ENCODE peak calls at places on chromosomes 4 and X, in six cellular contexts. One of them, this sample, is unnamed.

GRCh38 chrX:56564182-56564885 is 907 bp downstream of the UBQLN2 start:
- DNase-seq in AG04450: peak
- DNase-seq in caudate nucleus: no peak
- DNase-seq in effector memory CD4-positive, alpha-beta T cell: no peak
- DNase-seq in uterus: no peak
- DNase-seq in IMR-90: peak
- DNase-seq in this sample: peak

GRCh38 chr4:185210102-185210981 is 944 bp downstream of the SNX25 start:
- DNase-seq in uterus: no peak
- DNase-seq in IMR-90: peak
- DNase-seq in caudate nucleus: peak
- DNase-seq in effector memory CD4-positive, alpha-beta T cell: peak
- DNase-seq in AG04450: no peak
- DNase-seq in this sample: peak

GRCh38 chr4:79366422-79366821 is 40.6 kb upstream of the NAA11 start:
- DNase-seq in caudate nucleus: no peak
- DNase-seq in IMR-90: no peak
- DNase-seq in AG04450: no peak
- DNase-seq in uterus: no peak
- DNase-seq in effector memory CD4-positive, alpha-beta T cell: no peak
- DNase-seq in this sample: no peak

GRCh38 chr4:116358633-116359222 is 726.6 kb downstream of the TRAM1L1 start:
- DNase-seq in IMR-90: peak
- DNase-seq in effector memory CD4-positive, alpha-beta T cell: no peak
- DNase-seq in caudate nucleus: no peak
- DNase-seq in AG04450: peak
- DNase-seq in uterus: no peak
- DNase-seq in this sample: peak

GRCh38 chrX:41445781-41446358 is 1.3 kb upstream of the NYX start:
- DNase-seq in AG04450: no peak
- DNase-seq in caudate nucleus: no peak
- DNase-seq in uterus: no peak
- DNase-seq in effector memory CD4-positive, alpha-beta T cell: no peak
- DNase-seq in IMR-90: no peak
- DNase-seq in this sample: no peak

GRCh38 chr4:173121044-173121685 is 47.4 kb upstream of the GALNT7 start:
- DNase-seq in effector memory CD4-positive, alpha-beta T cell: no peak
- DNase-seq in caudate nucleus: no peak
- DNase-seq in uterus: no peak
- DNase-seq in IMR-90: peak
- DNase-seq in AG04450: no peak
- DNase-seq in this sample: peak

GRCh38 chr4:46844325-46844917 is 64.6 kb downstream of the COX7B2 start:
- DNase-seq in caudate nucleus: no peak
- DNase-seq in IMR-90: peak
- DNase-seq in effector memory CD4-positive, alpha-beta T cell: no peak
- DNase-seq in uterus: no peak
- DNase-seq in AG04450: peak
- DNase-seq in this sample: peak

GRCh38 chr4:112031712-112032328 is 113.4 kb upstream of the FAM241A start:
- DNase-seq in uterus: peak
- DNase-seq in effector memory CD4-positive, alpha-beta T cell: no peak
- DNase-seq in AG04450: peak
- DNase-seq in IMR-90: peak
- DNase-seq in caudate nucleus: no peak
- DNase-seq in this sample: peak

GRCh38 chrX:138745215-138745614 is 33.7 kb upstream of the FGF13 start:
- DNase-seq in AG04450: no peak
- DNase-seq in IMR-90: peak
- DNase-seq in uterus: peak
- DNase-seq in effector memory CD4-positive, alpha-beta T cell: no peak
- DNase-seq in caudate nucleus: no peak
- DNase-seq in this sample: peak

GRCh38 chr4:167854881-167855280 is 237.5 kb upstream of the ANXA10 start:
- DNase-seq in effector memory CD4-positive, alpha-beta T cell: no peak
- DNase-seq in IMR-90: no peak
- DNase-seq in caudate nucleus: no peak
- DNase-seq in AG04450: no peak
- DNase-seq in uterus: no peak
- DNase-seq in this sample: no peak

GRCh38 chrX:21225643-21226042 is 148.6 kb upstream of the CNKSR2 start:
- DNase-seq in IMR-90: no peak
- DNase-seq in effector memory CD4-positive, alpha-beta T cell: no peak
- DNase-seq in caudate nucleus: no peak
- DNase-seq in AG04450: no peak
- DNase-seq in uterus: no peak
- DNase-seq in this sample: no peak

GRCh38 chr4:148935179-148935578 is 493.0 kb upstream of the NR3C2 start:
- DNase-seq in effector memory CD4-positive, alpha-beta T cell: no peak
- DNase-seq in AG04450: no peak
- DNase-seq in caudate nucleus: no peak
- DNase-seq in IMR-90: no peak
- DNase-seq in uterus: no peak
- DNase-seq in this sample: no peak

GRCh38 chrX:9805956-9806355 is 19.7 kb downstream of the SHROOM2 start:
- DNase-seq in IMR-90: peak
- DNase-seq in effector memory CD4-positive, alpha-beta T cell: no peak
- DNase-seq in AG04450: no peak
- DNase-seq in uterus: no peak
- DNase-seq in caudate nucleus: no peak
- DNase-seq in this sample: no peak

GRCh38 chrX:115892787-115893671 is 277.5 kb upstream of the AGTR2 start:
- DNase-seq in effector memory CD4-positive, alpha-beta T cell: peak
- DNase-seq in AG04450: no peak
- DNase-seq in uterus: peak
- DNase-seq in IMR-90: peak
- DNase-seq in caudate nucleus: peak
- DNase-seq in this sample: peak

GRCh38 chr4:143186634-143187033 is 1.9 kb downstream of the USP38 start:
- DNase-seq in uterus: no peak
- DNase-seq in AG04450: no peak
- DNase-seq in IMR-90: no peak
- DNase-seq in effector memory CD4-positive, alpha-beta T cell: no peak
- DNase-seq in caudate nucleus: no peak
- DNase-seq in this sample: no peak

GRCh38 chr4:5945936-5946335 is 53.0 kb upstream of the CRMP1 start:
- DNase-seq in caudate nucleus: no peak
- DNase-seq in IMR-90: no peak
- DNase-seq in uterus: no peak
- DNase-seq in AG04450: no peak
- DNase-seq in effector memory CD4-positive, alpha-beta T cell: no peak
- DNase-seq in this sample: no peak

GRCh38 chr4:155173371-155173770 is 35.1 kb upstream of the NPY2R start:
- DNase-seq in uterus: no peak
- DNase-seq in caudate nucleus: no peak
- DNase-seq in effector memory CD4-positive, alpha-beta T cell: no peak
- DNase-seq in IMR-90: no peak
- DNase-seq in AG04450: no peak
- DNase-seq in this sample: no peak

GRCh38 chrX:110684653-110685052 is 111.0 kb downstream of the CHRDL1 start:
- DNase-seq in caudate nucleus: no peak
- DNase-seq in IMR-90: no peak
- DNase-seq in uterus: no peak
- DNase-seq in effector memory CD4-positive, alpha-beta T cell: no peak
- DNase-seq in AG04450: no peak
- DNase-seq in this sample: no peak

GRCh38 chrX:56029691-56030090 is 202.5 kb upstream of the KLF8 start:
- DNase-seq in uterus: no peak
- DNase-seq in caudate nucleus: no peak
- DNase-seq in IMR-90: no peak
- DNase-seq in AG04450: no peak
- DNase-seq in effector memory CD4-positive, alpha-beta T cell: no peak
- DNase-seq in this sample: no peak

GRCh38 chr4:99054428-99054994 is 34.1 kb downstream of the ADH5 start:
- DNase-seq in effector memory CD4-positive, alpha-beta T cell: no peak
- DNase-seq in IMR-90: no peak
- DNase-seq in caudate nucleus: no peak
- DNase-seq in AG04450: no peak
- DNase-seq in uterus: no peak
- DNase-seq in this sample: no peak

GRCh38 chrX:12716574-12716973 is 74.6 kb upstream of the PRPS2 start:
- DNase-seq in AG04450: no peak
- DNase-seq in effector memory CD4-positive, alpha-beta T cell: no peak
- DNase-seq in IMR-90: no peak
- DNase-seq in uterus: no peak
- DNase-seq in caudate nucleus: no peak
- DNase-seq in this sample: no peak

GRCh38 chrX:22922961-22923360 is 76.8 kb upstream of the DDX53 start:
- DNase-seq in effector memory CD4-positive, alpha-beta T cell: no peak
- DNase-seq in caudate nucleus: no peak
- DNase-seq in AG04450: peak
- DNase-seq in uterus: peak
- DNase-seq in IMR-90: peak
- DNase-seq in this sample: peak

GRCh38 chrX:96729053-96729452 is 44.4 kb downstream of the DIAPH2 start:
- DNase-seq in effector memory CD4-positive, alpha-beta T cell: no peak
- DNase-seq in AG04450: no peak
- DNase-seq in uterus: no peak
- DNase-seq in caudate nucleus: no peak
- DNase-seq in IMR-90: no peak
- DNase-seq in this sample: no peak

GRCh38 chr4:177356191-177356590 is 46.5 kb downstream of the NEIL3 start:
- DNase-seq in caudate nucleus: no peak
- DNase-seq in effector memory CD4-positive, alpha-beta T cell: no peak
- DNase-seq in uterus: no peak
- DNase-seq in IMR-90: peak
- DNase-seq in AG04450: no peak
- DNase-seq in this sample: no peak

GRCh38 chr4:62399242-62399641 is 1199.1 kb downstream of the ADGRL3 start:
- DNase-seq in IMR-90: no peak
- DNase-seq in effector memory CD4-positive, alpha-beta T cell: no peak
- DNase-seq in caudate nucleus: no peak
- DNase-seq in uterus: no peak
- DNase-seq in AG04450: no peak
- DNase-seq in this sample: no peak

DNA sequence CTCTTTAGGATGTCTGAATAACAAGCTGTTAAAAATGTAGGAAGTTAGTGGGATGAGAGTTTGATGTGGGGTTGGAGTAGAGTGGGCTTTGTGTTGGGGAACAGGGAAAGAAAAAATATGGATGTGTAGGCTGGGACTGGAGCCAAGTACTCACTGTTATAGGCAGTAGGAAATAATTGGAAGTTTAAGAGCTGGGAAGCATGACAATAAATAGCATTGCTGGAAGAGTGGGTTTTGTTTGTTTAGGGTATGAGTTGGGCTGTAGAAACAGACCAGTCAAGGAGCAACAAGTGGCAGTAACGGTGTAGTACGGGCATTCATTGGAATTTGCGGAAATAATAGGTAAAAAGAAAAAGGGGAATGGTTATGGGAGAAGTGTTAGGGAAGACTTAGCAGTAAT is 81.6 kb downstream of the KDM6A start:
- DNase-seq in caudate nucleus: no peak
- DNase-seq in AG04450: no peak
- DNase-seq in IMR-90: no peak
- DNase-seq in uterus: no peak
- DNase-seq in effector memory CD4-positive, alpha-beta T cell: no peak
- DNase-seq in this sample: no peak
- H3K27ac ChIP-seq in caudate nucleus: no peak
- H3K27ac ChIP-seq in AG04450: no peak
- H3K27ac ChIP-seq in IMR-90: no peak
- H3K27ac ChIP-seq in uterus: no peak
- H3K27ac ChIP-seq in effector memory CD4-positive, alpha-beta T cell: no peak
- H3K27ac ChIP-seq in this sample: no peak

DNA sequence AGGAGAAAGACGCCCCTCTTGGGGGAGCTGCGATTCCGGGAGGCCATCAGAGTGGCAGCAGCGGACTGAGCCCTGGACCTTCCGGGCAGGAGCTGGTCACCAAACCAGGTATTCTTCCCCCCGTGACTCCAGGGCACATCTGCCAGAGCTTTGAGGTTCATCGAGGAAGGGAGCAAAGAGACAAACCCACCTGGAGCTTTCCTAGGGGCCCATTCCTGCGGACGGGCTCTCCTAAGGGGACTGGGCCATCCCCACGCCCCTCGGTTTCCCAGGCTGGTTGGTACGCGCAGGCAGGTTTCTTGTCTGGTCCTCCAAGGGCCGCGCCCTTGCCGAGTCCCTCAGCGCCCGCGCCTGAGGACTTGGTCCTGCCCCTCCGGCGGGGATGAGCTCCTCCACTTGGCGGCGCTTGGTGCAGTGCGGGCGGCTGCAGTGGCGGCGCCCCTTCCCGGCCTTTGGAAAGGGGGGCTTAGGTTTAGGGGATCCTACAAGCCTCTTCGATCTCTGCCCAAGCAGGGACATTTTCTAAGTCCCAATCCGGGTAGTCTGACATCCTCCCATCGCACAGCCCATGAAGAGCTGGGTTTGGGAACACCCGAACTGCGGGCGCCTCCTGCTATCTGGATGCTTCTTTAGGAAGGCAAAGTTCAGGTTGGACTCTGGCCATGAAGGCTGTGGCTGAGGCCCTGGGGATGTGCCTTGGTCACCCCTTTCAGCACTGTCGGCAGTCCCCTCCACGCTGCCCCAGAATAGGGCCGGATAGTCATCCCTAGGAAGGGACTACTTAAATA is 543 bp downstream of the STBD1 start:
- DNase-seq in uterus: peak
- DNase-seq in AG04450: no peak
- DNase-seq in caudate nucleus: peak
- DNase-seq in effector memory CD4-positive, alpha-beta T cell: no peak
- DNase-seq in IMR-90: peak
- DNase-seq in this sample: peak
- H3K27ac ChIP-seq in uterus: peak
- H3K27ac ChIP-seq in AG04450: no peak
- H3K27ac ChIP-seq in caudate nucleus: peak
- H3K27ac ChIP-seq in effector memory CD4-positive, alpha-beta T cell: no peak
- H3K27ac ChIP-seq in IMR-90: peak
- H3K27ac ChIP-seq in this sample: no peak

DNA sequence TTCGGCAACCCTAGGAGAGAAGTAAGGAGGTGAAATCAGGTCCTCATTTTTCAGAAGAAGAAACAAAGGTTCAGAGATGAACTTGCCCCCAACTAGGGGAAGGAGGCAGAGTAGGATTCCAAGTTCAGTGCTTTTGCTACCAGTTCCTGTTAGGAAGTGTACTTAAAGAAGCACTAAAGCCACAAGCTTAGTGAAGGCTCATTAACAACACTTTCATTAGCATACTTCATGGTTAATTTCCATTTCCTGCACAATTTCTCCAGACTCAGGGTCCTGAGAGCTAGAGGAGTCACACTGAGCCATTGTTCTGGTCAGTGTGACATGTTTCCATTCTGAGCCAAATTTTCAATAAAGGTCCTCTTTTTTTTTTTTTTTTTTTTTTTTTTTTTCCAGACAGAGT is 52.0 kb downstream of the VSIG4 start:
- DNase-seq in uterus: no peak
- DNase-seq in AG04450: no peak
- DNase-seq in IMR-90: no peak
- DNase-seq in caudate nucleus: no peak
- DNase-seq in effector memory CD4-positive, alpha-beta T cell: no peak
- DNase-seq in this sample: no peak
- H3K27ac ChIP-seq in uterus: no peak
- H3K27ac ChIP-seq in AG04450: no peak
- H3K27ac ChIP-seq in IMR-90: no peak
- H3K27ac ChIP-seq in caudate nucleus: no peak
- H3K27ac ChIP-seq in effector memory CD4-positive, alpha-beta T cell: no peak
- H3K27ac ChIP-seq in this sample: no peak

DNA sequence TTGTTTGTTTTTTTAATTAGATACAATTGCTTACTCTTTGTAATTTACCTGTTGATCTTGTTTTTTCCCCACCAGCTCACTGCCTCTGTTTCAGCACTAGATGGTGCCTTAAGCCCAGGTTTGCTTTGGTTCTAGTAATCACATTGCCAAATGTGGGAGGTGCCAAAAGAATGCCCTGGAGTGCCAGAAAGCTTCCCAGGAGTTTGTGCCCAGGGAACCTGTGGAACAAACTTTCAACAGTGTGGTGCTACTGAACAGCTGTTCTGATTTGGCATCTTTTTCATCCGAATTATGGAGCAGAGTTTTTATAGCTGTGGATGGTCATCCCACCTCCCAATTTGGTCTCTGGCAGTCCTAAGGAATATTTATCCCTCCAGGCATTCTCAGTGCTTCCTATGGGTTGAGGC is 1000.7 kb downstream of the STIM2 start:
- DNase-seq in uterus: no peak
- DNase-seq in IMR-90: peak
- DNase-seq in caudate nucleus: no peak
- DNase-seq in AG04450: no peak
- DNase-seq in effector memory CD4-positive, alpha-beta T cell: no peak
- DNase-seq in this sample: peak
- H3K27ac ChIP-seq in uterus: no peak
- H3K27ac ChIP-seq in IMR-90: no peak
- H3K27ac ChIP-seq in caudate nucleus: no peak
- H3K27ac ChIP-seq in AG04450: no peak
- H3K27ac ChIP-seq in effector memory CD4-positive, alpha-beta T cell: no peak
- H3K27ac ChIP-seq in this sample: peak

This sample was measured in brain microvascular endothelial cell.